ENCODE peak calls at places on chromosomes 13 and 19, in nine cellular contexts. One of them, this sample, is unnamed.
A peak's percentile ranks its signal among the peaks of the same experiment; 100 is the strongest.

GRCh38 chr13:38202730-38203129 is 146.9 kb upstream of the UFM1 start:
- DNase-seq in activated T-cell treated with anti-CD3 and anti-CD28 coated beads for 1 hour: no peak
- DNase-seq in activated CD8-positive, alpha-beta T cell treated with anti-CD3 and anti-CD28 coated beads, Interleukin-2, amount 10 ng/mL, durations not matched to agents 7 days and 5 days: no peak
- DNase-seq in HFF-Myc: no peak
- DNase-seq in LoVo: no peak
- DNase-seq in AG10803: peak; percentile 42
- DNase-seq in HTR-8/SVneo: no peak
- DNase-seq in T-helper 17 cell: no peak
- DNase-seq in activated CD4-positive, alpha-beta T cell treated with anti-CD3 and anti-CD28 coated beads, Interleukin-2, amount 50 U/mL, for 24 hours: no peak
- DNase-seq in this sample: no peak

GRCh38 chr13:52127783-52128702 is 830 bp downstream of the NEK5 start:
- DNase-seq in activated T-cell treated with anti-CD3 and anti-CD28 coated beads for 1 hour: peak; percentile 27
- DNase-seq in activated CD8-positive, alpha-beta T cell treated with anti-CD3 and anti-CD28 coated beads, Interleukin-2, amount 10 ng/mL, durations not matched to agents 7 days and 5 days: peak; percentile 60
- DNase-seq in activated CD4-positive, alpha-beta T cell treated with anti-CD3 and anti-CD28 coated beads, Interleukin-2, amount 50 U/mL, for 24 hours: peak; percentile 44
- DNase-seq in AG10803: peak; percentile 47
- DNase-seq in T-helper 17 cell: peak; percentile 52
- DNase-seq in HFF-Myc: peak; percentile 40
- DNase-seq in LoVo: peak; percentile 79
- DNase-seq in HTR-8/SVneo: peak; percentile 62
- DNase-seq in this sample: peak; percentile 16

GRCh38 chr19:42553292-42554045 is 25.2 kb upstream of the CEACAM1 start:
- DNase-seq in HFF-Myc: peak; percentile 56
- DNase-seq in T-helper 17 cell: no peak
- DNase-seq in activated T-cell treated with anti-CD3 and anti-CD28 coated beads for 1 hour: no peak
- DNase-seq in LoVo: peak; percentile 15
- DNase-seq in AG10803: peak; percentile 90
- DNase-seq in activated CD8-positive, alpha-beta T cell treated with anti-CD3 and anti-CD28 coated beads, Interleukin-2, amount 10 ng/mL, durations not matched to agents 7 days and 5 days: no peak
- DNase-seq in HTR-8/SVneo: peak; percentile 76
- DNase-seq in activated CD4-positive, alpha-beta T cell treated with anti-CD3 and anti-CD28 coated beads, Interleukin-2, amount 50 U/mL, for 24 hours: no peak
- DNase-seq in this sample: peak; percentile 27

GRCh38 chr13:112772929-112773328 is 83.1 kb downstream of the ATP11A start:
- DNase-seq in AG10803: no peak
- DNase-seq in activated CD8-positive, alpha-beta T cell treated with anti-CD3 and anti-CD28 coated beads, Interleukin-2, amount 10 ng/mL, durations not matched to agents 7 days and 5 days: no peak
- DNase-seq in HFF-Myc: no peak
- DNase-seq in activated T-cell treated with anti-CD3 and anti-CD28 coated beads for 1 hour: no peak
- DNase-seq in T-helper 17 cell: no peak
- DNase-seq in activated CD4-positive, alpha-beta T cell treated with anti-CD3 and anti-CD28 coated beads, Interleukin-2, amount 50 U/mL, for 24 hours: no peak
- DNase-seq in HTR-8/SVneo: no peak
- DNase-seq in LoVo: no peak
- DNase-seq in this sample: no peak

GRCh38 chr13:25901460-25902376 is 150.1 kb downstream of the SHISA2 start:
- DNase-seq in activated T-cell treated with anti-CD3 and anti-CD28 coated beads for 1 hour: no peak
- DNase-seq in T-helper 17 cell: no peak
- DNase-seq in activated CD8-positive, alpha-beta T cell treated with anti-CD3 and anti-CD28 coated beads, Interleukin-2, amount 10 ng/mL, durations not matched to agents 7 days and 5 days: peak; percentile 58
- DNase-seq in LoVo: no peak
- DNase-seq in activated CD4-positive, alpha-beta T cell treated with anti-CD3 and anti-CD28 coated beads, Interleukin-2, amount 50 U/mL, for 24 hours: peak; percentile 49
- DNase-seq in HTR-8/SVneo: peak; percentile 77
- DNase-seq in HFF-Myc: no peak
- DNase-seq in AG10803: no peak
- DNase-seq in this sample: no peak

GRCh38 chr19:11378319-11379189 is 4.1 kb downstream of the SWSAP1 start:
- DNase-seq in LoVo: peak; percentile 41
- DNase-seq in HTR-8/SVneo: no peak
- DNase-seq in HFF-Myc: no peak
- DNase-seq in activated T-cell treated with anti-CD3 and anti-CD28 coated beads for 1 hour: no peak
- DNase-seq in AG10803: peak; percentile 66
- DNase-seq in activated CD4-positive, alpha-beta T cell treated with anti-CD3 and anti-CD28 coated beads, Interleukin-2, amount 50 U/mL, for 24 hours: no peak
- DNase-seq in activated CD8-positive, alpha-beta T cell treated with anti-CD3 and anti-CD28 coated beads, Interleukin-2, amount 10 ng/mL, durations not matched to agents 7 days and 5 days: no peak
- DNase-seq in T-helper 17 cell: no peak
- DNase-seq in this sample: no peak

GRCh38 chr19:17109962-17110598 is 34.5 kb downstream of the MYO9B start:
- DNase-seq in activated CD8-positive, alpha-beta T cell treated with anti-CD3 and anti-CD28 coated beads, Interleukin-2, amount 10 ng/mL, durations not matched to agents 7 days and 5 days: peak; percentile 44
- DNase-seq in activated CD4-positive, alpha-beta T cell treated with anti-CD3 and anti-CD28 coated beads, Interleukin-2, amount 50 U/mL, for 24 hours: no peak
- DNase-seq in HFF-Myc: no peak
- DNase-seq in HTR-8/SVneo: no peak
- DNase-seq in T-helper 17 cell: no peak
- DNase-seq in LoVo: no peak
- DNase-seq in AG10803: no peak
- DNase-seq in activated T-cell treated with anti-CD3 and anti-CD28 coated beads for 1 hour: no peak
- DNase-seq in this sample: no peak

GRCh38 chr13:38309397-38309796 is 40.3 kb upstream of the UFM1 start:
- DNase-seq in HTR-8/SVneo: no peak
- DNase-seq in activated CD4-positive, alpha-beta T cell treated with anti-CD3 and anti-CD28 coated beads, Interleukin-2, amount 50 U/mL, for 24 hours: no peak
- DNase-seq in HFF-Myc: no peak
- DNase-seq in AG10803: no peak
- DNase-seq in LoVo: no peak
- DNase-seq in T-helper 17 cell: no peak
- DNase-seq in activated CD8-positive, alpha-beta T cell treated with anti-CD3 and anti-CD28 coated beads, Interleukin-2, amount 10 ng/mL, durations not matched to agents 7 days and 5 days: no peak
- DNase-seq in activated T-cell treated with anti-CD3 and anti-CD28 coated beads for 1 hour: no peak
- DNase-seq in this sample: no peak

GRCh38 chr13:89199138-89199537 is 1528.0 kb downstream of the SLITRK5 start:
- DNase-seq in activated CD8-positive, alpha-beta T cell treated with anti-CD3 and anti-CD28 coated beads, Interleukin-2, amount 10 ng/mL, durations not matched to agents 7 days and 5 days: no peak
- DNase-seq in activated CD4-positive, alpha-beta T cell treated with anti-CD3 and anti-CD28 coated beads, Interleukin-2, amount 50 U/mL, for 24 hours: no peak
- DNase-seq in HFF-Myc: no peak
- DNase-seq in T-helper 17 cell: no peak
- DNase-seq in AG10803: no peak
- DNase-seq in HTR-8/SVneo: peak; percentile 0
- DNase-seq in LoVo: no peak
- DNase-seq in activated T-cell treated with anti-CD3 and anti-CD28 coated beads for 1 hour: no peak
- DNase-seq in this sample: no peak

This sample was measured in AG04450.